ENCODE peak calls at places on chromosomes 4 and X, in eight cellular contexts. Q, G, F, P, Y, Z, T and L are unnamed samples.

GRCh38 chr4:1772869-1773538 is 20.1 kb upstream of the FGFR3 start:
- DNase-seq in Q (no peak), G (no peak), F (no peak), P (no peak), Y (no peak), Z (no peak), T (no peak), L (no peak)

GRCh38 chrX:31706456-31706855 is 634.6 kb upstream of the FTHL17 start:
- DNase-seq in Q (no peak), G (no peak), F (peak), P (no peak), Y (no peak), Z (no peak), T (no peak), L (no peak)

GRCh38 chrX:123959281-123960063 is 2.0 kb upstream of the STAG2 start:
- DNase-seq in Q (peak), G (peak), F (no peak), P (peak), Y (no peak), Z (peak), T (peak), L (peak)

GRCh38 chr4:4843651-4844291 is 15.7 kb upstream of the MSX1 start:
- DNase-seq in Q (no peak), G (no peak), F (no peak), P (no peak), Y (no peak), Z (no peak), T (no peak), L (no peak)

GRCh38 chr4:96558466-96558865 is 718.6 kb downstream of the PDHA2 start:
- DNase-seq in Q (no peak), G (no peak), F (no peak), P (no peak), Y (no peak), Z (no peak), T (no peak), L (no peak)

GRCh38 chr4:118033148-118034060 is 882 bp upstream of the NDST3 start:
- DNase-seq in Q (no peak), G (peak), F (peak), P (peak), Y (peak), Z (peak), T (peak), L (peak)

GRCh38 chr4:153401501-153401900 is 57.0 kb downstream of the MND1 start:
- DNase-seq in Q (no peak), G (no peak), F (no peak), P (no peak), Y (no peak), Z (no peak), T (no peak), L (no peak)

GRCh38 chrX:24982306-24982965 is 33.3 kb downstream of the ARX start:
- DNase-seq in Q (no peak), G (no peak), F (no peak), P (no peak), Y (no peak), Z (no peak), T (no peak), L (no peak)

GRCh38 chr4:40969499-40969898 is 219.7 kb downstream of the NSUN7 start:
- DNase-seq in Q (no peak), G (no peak), F (no peak), P (no peak), Y (no peak), Z (no peak), T (no peak), L (no peak)

GRCh38 chrX:68686684-68687045 is 39.2 kb downstream of the STARD8 start:
- DNase-seq in Q (no peak), G (no peak), F (peak), P (no peak), Y (peak), Z (no peak), T (peak), L (no peak)

GRCh38 chr4:143203577-143203976 is 18.9 kb downstream of the USP38 start:
- DNase-seq in Q (no peak), G (no peak), F (no peak), P (no peak), Y (no peak), Z (no peak), T (no peak), L (no peak)

GRCh38 chr4:102308032-102308799 is 37.1 kb downstream of the SLC39A8 start:
- DNase-seq in Q (no peak), G (no peak), F (no peak), P (no peak), Y (no peak), Z (no peak), T (no peak), L (no peak)

GRCh38 chr4:113958766-113959540 is 20.5 kb downstream of the ARSJ start:
- DNase-seq in Q (no peak), G (no peak), F (peak), P (no peak), Y (no peak), Z (no peak), T (no peak), L (no peak)

GRCh38 chr4:134567461-134567860 is 365.9 kb upstream of the PABPC4L start:
- DNase-seq in Q (no peak), G (no peak), F (no peak), P (no peak), Y (no peak), Z (no peak), T (no peak), L (no peak)

GRCh38 chrX:13952581-13952980 is 77.1 kb downstream of the GEMIN8 start:
- DNase-seq in Q (no peak), G (no peak), F (no peak), P (no peak), Y (no peak), Z (no peak), T (no peak), L (no peak)

GRCh38 chr4:152935661-152936445 is at the start of gene FHDC1:
- DNase-seq in Q (no peak), G (no peak), F (peak), P (peak), Y (peak), Z (peak), T (peak), L (peak)

GRCh38 chr4:182554736-182555135 is 311.5 kb downstream of the TENM3 start:
- DNase-seq in Q (no peak), G (no peak), F (peak), P (no peak), Y (no peak), Z (no peak), T (no peak), L (no peak)

GRCh38 chrX:154593201-154593600 is 8.3 kb downstream of the CTAG1A start:
- DNase-seq in Q (no peak), G (no peak), F (no peak), P (no peak), Y (no peak), Z (no peak), T (no peak), L (no peak)

GRCh38 chrX:10288400-10288799 is 131.6 kb downstream of the CLCN4 start:
- DNase-seq in Q (no peak), G (no peak), F (peak), P (no peak), Y (no peak), Z (no peak), T (no peak), L (no peak)

GRCh38 chr4:21879187-21879586 is 69.4 kb downstream of the KCNIP4 start:
- DNase-seq in Q (no peak), G (no peak), F (peak), P (no peak), Y (no peak), Z (no peak), T (peak), L (no peak)
- TF ChIP-seq CTCF in Q (no peak), G (no peak), F (no peak), P (no peak), Y (no peak), Z (no peak), T (peak), L (no peak)

GRCh38 chr4:112173593-112174559 is 28.6 kb downstream of the FAM241A start:
- DNase-seq in Q (no peak), G (no peak), F (no peak), P (peak), Y (no peak), Z (no peak), T (no peak), L (no peak)

GRCh38 chr4:112175840-112176239 is 30.6 kb downstream of the FAM241A start:
- DNase-seq in Q (no peak), G (no peak), F (no peak), P (no peak), Y (no peak), Z (no peak), T (no peak), L (no peak)

GRCh38 chr4:112170451-112170993 is 25.3 kb downstream of the FAM241A start:
- DNase-seq in Q (no peak), G (no peak), F (peak), P (no peak), Y (no peak), Z (no peak), T (no peak), L (no peak)

GRCh38 chr4:112168719-112169500 is 23.7 kb downstream of the FAM241A start:
- DNase-seq in Q (no peak), G (no peak), F (no peak), P (no peak), Y (no peak), Z (no peak), T (no peak), L (no peak)

GRCh38 chr4:112172180-112172579 is 26.9 kb downstream of the FAM241A start:
- DNase-seq in Q (no peak), G (no peak), F (no peak), P (no peak), Y (peak), Z (no peak), T (no peak), L (no peak)
- TF ChIP-seq CTCF in Q (no peak), G (no peak), F (no peak), P (no peak), Y (no peak), Z (no peak), T (no peak), L (no peak)

GRCh38 chr4:56739104-56739777 is 58.1 kb upstream of the HOPX start:
- DNase-seq in Q (no peak), G (no peak), F (no peak), P (no peak), Y (no peak), Z (no peak), T (no peak), L (no peak)
- TF ChIP-seq CTCF in Q (no peak), G (no peak), F (no peak), P (no peak), Y (no peak), Z (no peak), T (no peak), L (no peak)

GRCh38 chr4:47075919-47076318 is 44.6 kb downstream of the GABRB1 start:
- DNase-seq in Q (no peak), G (no peak), F (no peak), P (no peak), Y (no peak), Z (no peak), T (no peak), L (no peak)
- TF ChIP-seq CTCF in Q (no peak), G (no peak), F (no peak), P (no peak), Y (no peak), Z (no peak), T (no peak), L (no peak)

GRCh38 chr4:131644619-131645018 is 1504.5 kb upstream of the PCDH10 start:
- DNase-seq in Q (no peak), G (no peak), F (no peak), P (no peak), Y (no peak), Z (no peak), T (peak), L (no peak)
- TF ChIP-seq CTCF in Q (no peak), G (no peak), F (peak), P (no peak), Y (no peak), Z (no peak), T (peak), L (no peak)